ENCODE peak calls at places on chromosomes 2 and 18, in ten cellular contexts. V is glutamatergic neuron; X is nucleus accumbens; W is A172; Z is adrenal gland; T is ELR; S is NCI-H1092; O is hypothalamus; H is naive thymus-derived CD4-positive, alpha-beta T cell; G is HuH-7. J is an unnamed sample.

GRCh38 chr18:5966514-5966913 is 71.2 kb upstream of the TMEM200C start:
- DNase-seq in V (no peak), X (no peak), W (no peak), Z (no peak), T (no peak), S (no peak), O (no peak), H (no peak), G (no peak), J (no peak)

GRCh38 chr2:189982777-189983394 is 79.6 kb downstream of the MSTN start:
- DNase-seq in V (no peak), X (no peak), W (peak; percentile 10), Z (no peak), T (peak; percentile 27), S (no peak), O (no peak), H (no peak), G (peak; percentile 28), J (no peak)

GRCh38 chr2:146374505-146374904 is 1470.3 kb upstream of the ACVR2A start:
- DNase-seq in V (no peak), X (no peak), W (no peak), Z (no peak), T (peak; percentile 24), S (no peak), O (no peak), H (no peak), G (no peak), J (no peak)

GRCh38 chr2:233473386-233473791 is 93.2 kb downstream of the USP40 start:
- DNase-seq in V (no peak), X (no peak), W (no peak), Z (no peak), T (no peak), S (no peak), O (no peak), H (no peak), G (no peak), J (no peak)

GRCh38 chr2:32417659-32418058 is 60.8 kb downstream of the BIRC6 start:
- DNase-seq in V (no peak), X (no peak), W (no peak), Z (no peak), T (no peak), S (no peak), O (no peak), H (no peak), G (no peak), J (no peak)

GRCh38 chr2:149152597-149152996 is 114.1 kb downstream of the LYPD6B start:
- DNase-seq in V (no peak), X (no peak), W (no peak), Z (no peak), T (no peak), S (no peak), O (no peak), H (no peak), G (no peak), J (no peak)

GRCh38 chr2:73233154-73233931 is at the start of gene PRADC1:
- DNase-seq in V (peak; percentile 97), X (peak; percentile 98), W (peak; percentile 99), Z (peak; percentile 100), T (peak; percentile 100), S (peak; percentile 98), O (peak; percentile 99), H (peak; percentile 90), G (peak; percentile 100), J (peak; percentile 98)

GRCh38 chr2:223414646-223415045 is 187.5 kb downstream of the SCG2 start:
- DNase-seq in V (no peak), X (no peak), W (no peak), Z (peak; percentile 8), T (no peak), S (no peak), O (no peak), H (no peak), G (no peak), J (no peak)

GRCh38 chr2:12325806-12326205 is 390.9 kb upstream of the TRIB2 start:
- DNase-seq in V (no peak), X (no peak), W (peak; percentile 93), Z (peak; percentile 89), T (peak; percentile 81), S (no peak), O (no peak), H (no peak), G (no peak), J (no peak)

GRCh38 chr18:76503999-76504398 is 9.0 kb upstream of the ZNF516 start:
- DNase-seq in V (no peak), X (no peak), W (no peak), Z (no peak), T (no peak), S (no peak), O (no peak), H (no peak), G (no peak), J (no peak)

GRCh38 chr2:239081046-239081445 is 233.2 kb downstream of the TWIST2 start:
- DNase-seq in V (no peak), X (no peak), W (no peak), Z (no peak), T (no peak), S (no peak), O (no peak), H (no peak), G (no peak), J (no peak)

GRCh38 chr2:200847939-200848338 is 16.5 kb downstream of the CLK1 start:
- DNase-seq in V (no peak), X (no peak), W (no peak), Z (no peak), T (no peak), S (no peak), O (no peak), H (no peak), G (no peak), J (no peak)

GRCh38 chr18:68742206-68742605 is 27.3 kb upstream of the TMX3 start:
- DNase-seq in V (no peak), X (no peak), W (no peak), Z (no peak), T (no peak), S (no peak), O (no peak), H (no peak), G (no peak), J (no peak)

GRCh38 chr2:181742908-181743722 is 62.8 kb upstream of the NEUROD1 start:
- DNase-seq in V (no peak), X (no peak), W (peak; percentile 76), Z (peak; percentile 33), T (peak; percentile 74), S (peak; percentile 15), O (no peak), H (peak; percentile 25), G (peak; percentile 10), J (no peak)

GRCh38 chr2:20212459-20212870 is 12.5 kb downstream of the SDC1 start:
- DNase-seq in V (no peak), X (no peak), W (no peak), Z (no peak), T (no peak), S (no peak), O (no peak), H (no peak), G (no peak), J (no peak)

GRCh38 chr2:190216829-190217228 is 102.8 kb downstream of the HIBCH start:
- DNase-seq in V (peak; percentile 21), X (no peak), W (peak; percentile 22), Z (peak; percentile 25), T (peak; percentile 8), S (peak; percentile 33), O (no peak), H (no peak), G (no peak), J (no peak)

GRCh38 chr18:32362484-32362883 is 108.2 kb downstream of the GAREM1 start:
- DNase-seq in V (no peak), X (no peak), W (no peak), Z (no peak), T (no peak), S (no peak), O (no peak), H (no peak), G (no peak), J (no peak)

J was measured in caudate nucleus.